ENCODE peak calls at places on chromosome 16, in eight cellular contexts. One of them, this sample, is unnamed.

GRCh38 chr16:8850279-8850885 is 18.4 kb downstream of the CARHSP1 start:
- DNase-seq in uterus: peak; percentile 27
- DNase-seq in bronchial epithelial cell: peak; percentile 90
- DNase-seq in GM23248: peak; percentile 92
- DNase-seq in cardiac muscle cell: no peak
- DNase-seq in Karpas-422: peak; percentile 40
- DNase-seq in neural progenitor cell: no peak
- DNase-seq in cardiac fibroblast: peak; percentile 96
- DNase-seq in this sample: peak; percentile 73

GRCh38 chr16:17362191-17362590 is 108.6 kb downstream of the XYLT1 start:
- DNase-seq in neural progenitor cell: no peak
- DNase-seq in uterus: no peak
- DNase-seq in cardiac muscle cell: no peak
- DNase-seq in Karpas-422: no peak
- DNase-seq in bronchial epithelial cell: no peak
- DNase-seq in GM23248: no peak
- DNase-seq in cardiac fibroblast: no peak
- DNase-seq in this sample: no peak

GRCh38 chr16:72646615-72647014 is 401.3 kb downstream of the ZFHX3 start:
- DNase-seq in GM23248: peak; percentile 2
- DNase-seq in cardiac muscle cell: no peak
- DNase-seq in neural progenitor cell: no peak
- DNase-seq in uterus: no peak
- DNase-seq in Karpas-422: no peak
- DNase-seq in bronchial epithelial cell: no peak
- DNase-seq in cardiac fibroblast: no peak
- DNase-seq in this sample: no peak

GRCh38 chr16:83453977-83454376 is 353.8 kb upstream of the HSBP1 start:
- DNase-seq in uterus: no peak
- DNase-seq in cardiac fibroblast: no peak
- DNase-seq in Karpas-422: peak; percentile 58
- DNase-seq in neural progenitor cell: no peak
- DNase-seq in GM23248: no peak
- DNase-seq in bronchial epithelial cell: no peak
- DNase-seq in cardiac muscle cell: no peak
- DNase-seq in this sample: no peak

GRCh38 chr16:49350265-49351103 is 23.1 kb upstream of the C16orf78 start:
- DNase-seq in Karpas-422: peak; percentile 85
- DNase-seq in uterus: peak; percentile 56
- DNase-seq in cardiac muscle cell: peak; percentile 62
- DNase-seq in cardiac fibroblast: peak; percentile 59
- DNase-seq in GM23248: peak; percentile 59
- DNase-seq in bronchial epithelial cell: peak; percentile 23
- DNase-seq in neural progenitor cell: peak; percentile 73
- DNase-seq in this sample: peak; percentile 38

GRCh38 chr16:64696872-64697271 is 425.0 kb downstream of the CDH11 start:
- DNase-seq in Karpas-422: no peak
- DNase-seq in neural progenitor cell: no peak
- DNase-seq in GM23248: no peak
- DNase-seq in bronchial epithelial cell: no peak
- DNase-seq in uterus: no peak
- DNase-seq in cardiac fibroblast: no peak
- DNase-seq in cardiac muscle cell: no peak
- DNase-seq in this sample: no peak

GRCh38 chr16:75526032-75526790 is 9.7 kb downstream of the CHST5 start:
- DNase-seq in GM23248: no peak
- DNase-seq in Karpas-422: no peak
- DNase-seq in cardiac fibroblast: no peak
- DNase-seq in bronchial epithelial cell: no peak
- DNase-seq in neural progenitor cell: no peak
- DNase-seq in uterus: no peak
- DNase-seq in cardiac muscle cell: no peak
- DNase-seq in this sample: no peak

GRCh38 chr16:88691924-88692560 is 5.7 kb upstream of the SNAI3 start:
- DNase-seq in GM23248: no peak
- DNase-seq in cardiac muscle cell: no peak
- DNase-seq in uterus: no peak
- DNase-seq in neural progenitor cell: no peak
- DNase-seq in cardiac fibroblast: no peak
- DNase-seq in bronchial epithelial cell: no peak
- DNase-seq in Karpas-422: peak; percentile 50
- DNase-seq in this sample: no peak

GRCh38 chr16:72415379-72415778 is 243.4 kb upstream of the PMFBP1 start:
- DNase-seq in Karpas-422: no peak
- DNase-seq in neural progenitor cell: no peak
- DNase-seq in uterus: no peak
- DNase-seq in cardiac fibroblast: no peak
- DNase-seq in GM23248: no peak
- DNase-seq in cardiac muscle cell: no peak
- DNase-seq in bronchial epithelial cell: no peak
- DNase-seq in this sample: no peak

GRCh38 chr16:87563022-87563421 is 39.3 kb upstream of the JPH3 start:
- DNase-seq in Karpas-422: no peak
- DNase-seq in cardiac muscle cell: no peak
- DNase-seq in uterus: no peak
- DNase-seq in cardiac fibroblast: no peak
- DNase-seq in GM23248: no peak
- DNase-seq in bronchial epithelial cell: no peak
- DNase-seq in neural progenitor cell: no peak
- DNase-seq in this sample: no peak

GRCh38 chr16:87564524-87564778 is 37.9 kb upstream of the JPH3 start:
- DNase-seq in cardiac fibroblast: no peak
- DNase-seq in neural progenitor cell: no peak
- DNase-seq in cardiac muscle cell: no peak
- DNase-seq in uterus: no peak
- DNase-seq in GM23248: no peak
- DNase-seq in Karpas-422: no peak
- DNase-seq in bronchial epithelial cell: no peak
- DNase-seq in this sample: no peak

GRCh38 chr16:87562201-87562600 is 40.1 kb upstream of the JPH3 start:
- DNase-seq in GM23248: no peak
- DNase-seq in neural progenitor cell: no peak
- DNase-seq in cardiac fibroblast: no peak
- DNase-seq in cardiac muscle cell: no peak
- DNase-seq in bronchial epithelial cell: no peak
- DNase-seq in uterus: no peak
- DNase-seq in Karpas-422: no peak
- DNase-seq in this sample: no peak

GRCh38 chr16:87561200-87562105 is 40.9 kb upstream of the JPH3 start:
- DNase-seq in Karpas-422: no peak
- DNase-seq in cardiac fibroblast: no peak
- DNase-seq in bronchial epithelial cell: no peak
- DNase-seq in neural progenitor cell: no peak
- DNase-seq in cardiac muscle cell: no peak
- DNase-seq in GM23248: peak; percentile 38
- DNase-seq in uterus: no peak
- DNase-seq in this sample: no peak

DNA sequence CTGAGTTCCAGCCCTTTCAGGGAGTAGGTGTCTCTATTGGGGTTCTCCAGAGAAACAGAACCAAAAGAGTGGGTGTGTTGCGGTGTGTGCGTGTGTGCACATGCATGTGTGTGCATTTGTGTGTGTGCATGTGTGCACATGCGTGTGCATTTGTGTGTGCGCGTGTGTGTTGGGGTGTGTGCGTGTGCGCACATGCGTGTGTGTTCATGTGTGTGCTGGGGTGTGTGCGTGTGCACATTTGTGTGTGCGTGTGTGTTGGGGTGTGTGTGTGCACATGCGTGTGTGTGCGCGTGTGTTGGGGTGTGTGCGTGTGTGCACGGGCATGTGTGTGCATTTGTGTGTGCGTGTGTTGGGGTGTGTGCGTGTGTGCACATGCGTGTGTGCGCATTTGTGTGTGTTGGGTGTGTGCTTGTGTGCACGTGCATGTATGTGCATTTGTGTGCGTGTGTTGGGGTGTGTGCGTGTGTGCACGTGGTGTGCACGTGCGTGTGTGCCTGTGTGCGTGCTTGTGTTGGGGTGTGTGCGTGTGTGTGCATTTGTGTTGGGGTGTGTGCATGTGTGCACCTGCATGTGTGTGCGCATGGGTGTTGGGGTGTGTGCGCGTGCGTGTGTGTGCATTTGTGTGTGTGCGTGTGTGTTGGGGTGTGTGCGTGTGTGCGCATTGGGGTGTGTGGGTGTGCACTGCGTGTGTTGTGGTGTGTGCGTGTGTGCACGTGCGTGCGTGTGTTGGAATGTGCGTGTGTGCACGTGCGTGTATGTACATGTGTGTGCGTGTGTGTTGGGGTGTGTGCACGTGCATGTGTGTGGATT is 38.4 kb upstream of the JPH3 start:
- DNase-seq in GM23248: no peak
- DNase-seq in neural progenitor cell: no peak
- DNase-seq in cardiac fibroblast: no peak
- DNase-seq in uterus: no peak
- DNase-seq in Karpas-422: no peak
- DNase-seq in bronchial epithelial cell: no peak
- DNase-seq in cardiac muscle cell: no peak
- DNase-seq in this sample: no peak
- H3K4me3 ChIP-seq in GM23248: no peak overlapping the region
- H3K4me3 ChIP-seq in neural progenitor cell: no peak overlapping the region
- H3K4me3 ChIP-seq in cardiac fibroblast: no peak overlapping the region
- H3K4me3 ChIP-seq in uterus: no peak overlapping the region
- H3K4me3 ChIP-seq in Karpas-422: no peak overlapping the region
- H3K4me3 ChIP-seq in bronchial epithelial cell: no peak overlapping the region
- H3K4me3 ChIP-seq in cardiac muscle cell: no peak overlapping the region
- H3K4me3 ChIP-seq in this sample: no peak overlapping the region

GRCh38 chr16:10616744-10617640 is 36.6 kb upstream of the EMP2 start:
- DNase-seq in cardiac muscle cell: peak; percentile 77
- DNase-seq in Karpas-422: no peak
- DNase-seq in cardiac fibroblast: peak; percentile 16
- DNase-seq in bronchial epithelial cell: peak; percentile 74
- DNase-seq in neural progenitor cell: peak; percentile 36
- DNase-seq in uterus: peak; percentile 36
- DNase-seq in GM23248: peak; percentile 72
- DNase-seq in this sample: no peak
- H3K4me3 ChIP-seq in cardiac muscle cell: no peak overlapping the region
- H3K4me3 ChIP-seq in Karpas-422: no peak overlapping the region
- H3K4me3 ChIP-seq in cardiac fibroblast: no peak overlapping the region
- H3K4me3 ChIP-seq in bronchial epithelial cell: no peak overlapping the region
- H3K4me3 ChIP-seq in neural progenitor cell: no peak overlapping the region
- H3K4me3 ChIP-seq in uterus: no peak overlapping the region
- H3K4me3 ChIP-seq in GM23248: no peak overlapping the region
- H3K4me3 ChIP-seq in this sample: no peak overlapping the region

GRCh38 chr16:56985962-56986360 is 3.4 kb upstream of the NLRC5 start:
- DNase-seq in bronchial epithelial cell: no peak
- DNase-seq in neural progenitor cell: no peak
- DNase-seq in GM23248: no peak
- DNase-seq in cardiac muscle cell: no peak
- DNase-seq in cardiac fibroblast: no peak
- DNase-seq in uterus: no peak
- DNase-seq in Karpas-422: no peak
- DNase-seq in this sample: no peak

GRCh38 chr16:56987692-56988091 is 1.7 kb upstream of the NLRC5 start:
- DNase-seq in cardiac muscle cell: no peak
- DNase-seq in bronchial epithelial cell: no peak
- DNase-seq in neural progenitor cell: no peak
- DNase-seq in uterus: no peak
- DNase-seq in GM23248: no peak
- DNase-seq in cardiac fibroblast: no peak
- DNase-seq in Karpas-422: no peak
- DNase-seq in this sample: no peak

GRCh38 chr16:56984639-56985038 is 4.7 kb upstream of the NLRC5 start:
- DNase-seq in neural progenitor cell: no peak
- DNase-seq in Karpas-422: no peak
- DNase-seq in bronchial epithelial cell: peak; percentile 29
- DNase-seq in cardiac muscle cell: no peak
- DNase-seq in uterus: no peak
- DNase-seq in GM23248: no peak
- DNase-seq in cardiac fibroblast: no peak
- DNase-seq in this sample: peak; percentile 11

GRCh38 chr16:56985288-56985961 is 3.9 kb upstream of the NLRC5 start:
- DNase-seq in GM23248: peak; percentile 96
- DNase-seq in cardiac fibroblast: peak; percentile 93
- DNase-seq in cardiac muscle cell: no peak
- DNase-seq in uterus: peak; percentile 54
- DNase-seq in bronchial epithelial cell: peak; percentile 80
- DNase-seq in neural progenitor cell: no peak
- DNase-seq in Karpas-422: peak; percentile 70
- DNase-seq in this sample: peak; percentile 91

DNA sequence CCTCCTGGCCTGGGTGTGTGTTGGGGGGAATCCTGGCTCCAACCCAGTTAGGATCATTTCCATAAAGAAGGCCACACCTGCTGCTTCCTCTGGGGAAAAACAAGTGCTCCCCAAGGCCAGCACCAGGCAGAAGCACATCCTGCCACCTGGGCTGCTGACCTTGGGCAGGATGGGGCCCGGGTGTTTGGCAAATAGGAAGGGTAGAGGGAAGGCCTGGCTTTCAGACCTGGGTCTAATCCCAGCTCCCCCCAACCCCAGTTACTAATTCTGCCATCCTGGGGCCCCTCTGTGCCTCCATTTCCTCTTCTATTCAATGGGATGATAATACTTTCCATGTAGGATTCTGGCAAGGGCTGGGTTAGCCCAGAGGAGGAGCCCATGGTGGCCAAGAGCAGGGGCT is 3.0 kb upstream of the NLRC5 start:
- DNase-seq in Karpas-422: peak; percentile 60
- DNase-seq in neural progenitor cell: no peak
- DNase-seq in GM23248: no peak
- DNase-seq in cardiac muscle cell: no peak
- DNase-seq in bronchial epithelial cell: no peak
- DNase-seq in uterus: no peak
- DNase-seq in cardiac fibroblast: no peak
- DNase-seq in this sample: no peak
- H3K4me3 ChIP-seq in Karpas-422: peak overlapping the region; percentile 39
- H3K4me3 ChIP-seq in neural progenitor cell: no peak overlapping the region
- H3K4me3 ChIP-seq in GM23248: no peak overlapping the region
- H3K4me3 ChIP-seq in cardiac muscle cell: no peak overlapping the region
- H3K4me3 ChIP-seq in bronchial epithelial cell: no peak overlapping the region
- H3K4me3 ChIP-seq in uterus: no peak overlapping the region
- H3K4me3 ChIP-seq in cardiac fibroblast: no peak overlapping the region
- H3K4me3 ChIP-seq in this sample: no peak overlapping the region

GRCh38 chr16:30069575-30070462 is 4.3 kb downstream of the ALDOA start:
- DNase-seq in GM23248: no peak
- DNase-seq in cardiac muscle cell: peak; percentile 27
- DNase-seq in neural progenitor cell: no peak
- DNase-seq in Karpas-422: no peak
- DNase-seq in cardiac fibroblast: peak; percentile 25
- DNase-seq in bronchial epithelial cell: no peak
- DNase-seq in uterus: peak; percentile 60
- DNase-seq in this sample: no peak
- H3K4me3 ChIP-seq in GM23248: peak overlapping the region; percentile 82
- H3K4me3 ChIP-seq in cardiac muscle cell: no peak overlapping the region
- H3K4me3 ChIP-seq in neural progenitor cell: no peak overlapping the region
- H3K4me3 ChIP-seq in Karpas-422: no peak overlapping the region
- H3K4me3 ChIP-seq in cardiac fibroblast: peak overlapping the region; percentile 25
- H3K4me3 ChIP-seq in bronchial epithelial cell: no peak overlapping the region
- H3K4me3 ChIP-seq in uterus: no peak overlapping the region
- H3K4me3 ChIP-seq in this sample: peak overlapping the region; percentile 19

GRCh38 chr16:1433263-1433560 is 2.3 kb downstream of the PERCC1 start:
- DNase-seq in uterus: no peak
- DNase-seq in neural progenitor cell: no peak
- DNase-seq in cardiac muscle cell: no peak
- DNase-seq in bronchial epithelial cell: no peak
- DNase-seq in cardiac fibroblast: no peak
- DNase-seq in Karpas-422: no peak
- DNase-seq in GM23248: no peak
- DNase-seq in this sample: no peak
- H3K4me3 ChIP-seq in uterus: no peak overlapping the region
- H3K4me3 ChIP-seq in neural progenitor cell: no peak overlapping the region
- H3K4me3 ChIP-seq in cardiac muscle cell: no peak overlapping the region
- H3K4me3 ChIP-seq in bronchial epithelial cell: no peak overlapping the region
- H3K4me3 ChIP-seq in cardiac fibroblast: no peak overlapping the region
- H3K4me3 ChIP-seq in Karpas-422: no peak overlapping the region
- H3K4me3 ChIP-seq in GM23248: no peak overlapping the region
- H3K4me3 ChIP-seq in this sample: no peak overlapping the region

This sample was measured in tibial artery.